ENCODE peak calls at places on chromosomes 5 and 9, in five cellular contexts. C, P, L, H and Z are unnamed samples.

GRCh38 chr5:169116961-169117461 is 183.9 kb downstream of the SLIT3 start:
- DNase-seq in P (no peak), C (no peak), H (peak; percentile 24), L (no peak), Z (no peak)

GRCh38 chr9:123609844-123610243 is 253.8 kb downstream of the CRB2 start:
- DNase-seq in P (no peak), L (no peak), C (no peak), H (no peak), Z (no peak)

GRCh38 chr9:33737811-33738606 is 57.4 kb upstream of the PRSS3 start:
- DNase-seq in P (no peak), H (no peak), L (peak; percentile 59), C (peak; percentile 64), Z (no peak)

GRCh38 chr9:16729656-16730055 is 140.8 kb downstream of the BNC2 start:
- DNase-seq in L (no peak), P (no peak), H (no peak), C (no peak), Z (no peak)

GRCh38 chr5:138805096-138805495 is 51.9 kb downstream of the CTNNA1 start:
- DNase-seq in C (no peak), L (no peak), P (no peak), H (no peak), Z (no peak)

GRCh38 chr9:136225748-136226679 is 19.6 kb downstream of the QSOX2 start:
- DNase-seq in H (no peak), P (peak; percentile 76), L (peak; percentile 41), C (peak; percentile 46), Z (peak; percentile 39)

GRCh38 chr9:33106827-33107621 is 30.6 kb upstream of the SMU1 start:
- DNase-seq in H (no peak), L (peak; percentile 58), P (no peak), C (no peak), Z (no peak)

GRCh38 chr5:159805021-159805420 is 111.3 kb upstream of the ADRA1B start:
- DNase-seq in P (no peak), L (no peak), H (no peak), C (no peak), Z (no peak)

GRCh38 chr9:14780251-14780650 is 57.7 kb upstream of the CER1 start:
- DNase-seq in P (no peak), L (no peak), C (no peak), H (no peak), Z (no peak)

GRCh38 chr5:149651686-149652085 is 70.4 kb downstream of the ARHGEF37 start:
- DNase-seq in L (no peak), H (no peak), C (no peak), P (no peak), Z (no peak)

GRCh38 chr5:125815-126214 is 33.8 kb downstream of the PLEKHG4B start:
- DNase-seq in C (no peak), L (no peak), P (no peak), H (no peak), Z (no peak)

GRCh38 chr9:125586173-125586512 is 120.9 kb downstream of the MAPKAP1 start:
- DNase-seq in P (no peak), C (no peak), L (no peak), H (no peak), Z (no peak)

GRCh38 chr5:151556808-151557207 is 34.3 kb downstream of the FAT2 start:
- DNase-seq in H (no peak), P (no peak), C (no peak), L (no peak), Z (no peak)

GRCh38 chr9:93960971-93961841 is 6.1 kb upstream of the BARX1 start:
- DNase-seq in L (no peak), C (no peak), H (no peak), P (peak; percentile 57), Z (no peak)

GRCh38 chr9:5122116-5122515 is 63.3 kb downstream of the INSL6 start:
- DNase-seq in C (no peak), P (no peak), H (no peak), L (no peak), Z (no peak)

GRCh38 chr5:30450153-30450552 is 743.3 kb upstream of the CDH6 start:
- DNase-seq in L (no peak), H (no peak), P (no peak), C (no peak), Z (no peak)

GRCh38 chr9:3888496-3888858 is 362.7 kb upstream of the RFX3 start:
- DNase-seq in H (no peak), C (no peak), P (no peak), L (no peak), Z (no peak)

GRCh38 chr9:3896576-3896975 is 370.8 kb upstream of the RFX3 start:
- DNase-seq in C (no peak), P (no peak), H (no peak), L (no peak), Z (no peak)

GRCh38 chr9:3898371-3899218 is 372.8 kb upstream of the RFX3 start:
- DNase-seq in C (no peak), L (no peak), H (no peak), P (no peak), Z (no peak)

GRCh38 chr9:3894764-3895163 is 369.0 kb upstream of the RFX3 start:
- DNase-seq in H (no peak), C (no peak), P (no peak), L (peak; percentile 95), Z (no peak)

DNA sequence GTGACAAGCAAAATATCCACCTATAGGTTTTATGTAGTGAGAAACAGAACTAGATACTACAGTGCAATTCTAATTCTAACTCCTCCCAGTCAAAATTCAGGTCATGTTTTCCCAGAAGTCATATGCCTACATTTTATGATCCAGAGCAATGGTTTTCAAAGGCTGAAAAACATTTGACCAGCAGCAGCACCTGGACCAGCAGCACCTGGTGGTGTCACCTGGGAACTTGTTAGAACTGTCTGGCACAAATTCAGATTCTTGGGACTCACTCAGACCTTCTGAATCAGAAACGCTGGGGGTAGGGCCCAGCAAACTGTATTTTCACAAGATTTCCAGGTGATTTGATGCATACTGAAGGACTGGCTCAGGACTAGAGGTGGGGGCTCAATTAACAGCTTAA is 367.7 kb upstream of the RFX3 start:
- DNase-seq in L (no peak), P (no peak), H (no peak), C (no peak), Z (no peak)
- TF ChIP-seq CTCF in L (no peak), P (no peak), H (no peak), C (no peak), Z (no peak)

GRCh38 chr5:173556142-173557028 is 60.1 kb downstream of the BOD1 start:
- DNase-seq in L (no peak), H (no peak), C (no peak), P (no peak), Z (no peak)
- TF ChIP-seq CTCF in L (no peak), H (no peak), C (no peak), P (no peak), Z (no peak)

DNA sequence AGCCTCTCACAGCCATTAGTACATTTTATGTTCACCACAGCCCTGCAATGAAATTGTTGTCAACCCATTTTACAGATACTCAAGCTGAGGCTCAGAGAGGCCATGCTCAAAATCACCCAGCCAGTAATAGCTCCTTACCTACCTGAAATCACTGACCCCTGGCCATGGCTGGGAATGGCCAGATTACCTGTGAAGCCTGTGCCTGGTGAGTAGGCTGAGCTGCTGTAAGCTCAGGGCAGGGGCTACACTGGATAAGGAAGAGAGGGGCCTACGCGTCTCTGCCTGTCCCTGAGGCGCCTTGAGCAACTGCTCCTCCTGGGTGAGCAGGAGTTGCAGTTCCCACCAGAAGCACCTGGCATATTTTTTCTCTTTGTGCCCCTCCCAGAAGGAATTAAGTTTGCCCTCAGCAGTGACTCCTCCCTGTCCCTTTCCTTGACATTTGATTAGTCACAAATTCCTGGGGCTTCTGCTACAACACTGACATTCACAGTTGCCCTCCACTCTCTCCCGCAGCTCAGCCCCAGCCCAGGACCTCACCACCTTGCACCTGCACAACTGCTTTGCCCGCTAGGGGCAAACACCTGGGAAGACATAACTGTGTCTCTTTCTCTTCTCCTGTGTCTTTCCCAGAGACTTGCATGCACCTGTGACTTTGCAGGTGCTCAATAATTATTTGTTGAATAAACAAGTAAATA is 5.7 kb downstream of the CLTB start:
- DNase-seq in H (no peak), L (no peak), P (peak; percentile 21), C (no peak), Z (no peak)
- TF ChIP-seq CTCF in H (no peak), L (no peak), P (no peak), C (no peak), Z (no peak)

DNA sequence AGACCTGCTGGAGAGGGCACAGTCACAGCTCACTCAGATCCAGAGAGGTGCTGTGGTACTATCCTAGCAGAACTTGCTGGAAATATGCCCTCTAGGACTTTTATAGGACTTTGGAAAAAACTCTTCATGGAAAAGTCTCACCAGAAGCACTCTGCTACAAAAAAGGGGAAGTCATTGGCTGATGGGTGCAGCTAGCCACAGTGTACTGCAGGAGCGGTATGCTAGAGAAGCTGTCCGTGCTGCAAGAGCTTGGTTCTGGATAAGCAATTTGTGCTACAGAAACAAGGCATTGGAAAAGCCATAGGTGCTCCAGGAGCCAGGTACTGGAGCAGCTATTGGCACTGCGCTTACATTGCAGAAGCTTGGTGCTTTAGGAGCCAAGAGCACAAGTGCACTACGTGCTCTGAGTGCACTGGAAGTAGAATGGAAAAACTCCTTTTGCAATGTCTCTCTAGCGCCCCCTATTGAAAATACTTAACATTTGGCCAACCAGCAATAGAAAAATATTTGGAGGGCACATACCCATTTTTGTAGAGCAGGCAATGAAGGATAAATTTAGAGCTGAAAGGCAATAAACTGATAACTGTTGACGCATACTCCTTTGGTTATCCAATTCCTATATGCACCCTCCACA is 83.4 kb downstream of the MEGF10 start:
- DNase-seq in P (no peak), L (no peak), H (no peak), C (no peak), Z (no peak)
- TF ChIP-seq CTCF in P (no peak), L (peak; percentile 51), H (no peak), C (no peak), Z (no peak)

GRCh38 chr5:89083791-89084190 is 200.8 kb upstream of the MEF2C start:
- DNase-seq in L (peak; percentile 14), H (no peak), P (no peak), C (no peak), Z (no peak)
- TF ChIP-seq CTCF in L (no peak), H (no peak), P (no peak), C (no peak), Z (no peak)